ENCODE peak calls at places on chromosome 5, in nine cellular contexts. P is suprapubic skin, F is heart left ventricle, V is HCT116, N is gastrocnemius medialis, G is IMR-90, K is sigmoid colon, B is stomach, Z is transverse colon. O is an unnamed sample.

GRCh38 chr5:154677921-154678320 is 77.3 kb upstream of the LARP1 start:
- DNase-seq in P (no peak), F (no peak), V (no peak), N (peak; percentile 45), G (peak; percentile 19), K (no peak), B (no peak), Z (no peak), O (no peak)

GRCh38 chr5:146344155-146345118 is 5.8 kb downstream of the POU4F3 start:
- DNase-seq in P (no peak), F (no peak), V (no peak), N (no peak), G (no peak), K (no peak), B (no peak), Z (no peak), O (no peak)

GRCh38 chr5:135491552-135492318 is 39.6 kb upstream of the TIFAB start:
- DNase-seq in P (no peak), F (no peak), V (no peak), N (no peak), G (no peak), K (no peak), B (peak; percentile 30), Z (no peak), O (peak; percentile 76)

GRCh38 chr5:73967347-73967746 is 341.4 kb downstream of the ARHGEF28 start:
- DNase-seq in P (no peak), F (no peak), V (no peak), N (no peak), G (peak; percentile 25), K (no peak), B (no peak), Z (no peak), O (no peak)

GRCh38 chr5:68962632-68963484 is 131.0 kb upstream of the SLC30A5 start:
- DNase-seq in P (peak; percentile 83), F (no peak), V (peak; percentile 53), N (peak; percentile 54), G (peak; percentile 52), K (peak; percentile 84), B (peak; percentile 69), Z (peak; percentile 63), O (no peak)

GRCh38 chr5:126686451-126687126 is 85.8 kb downstream of the PHAX start:
- DNase-seq in P (no peak), F (no peak), V (no peak), N (no peak), G (no peak), K (no peak), B (no peak), Z (no peak), O (no peak)

GRCh38 chr5:169667896-169668674 is 31.0 kb downstream of the DOCK2 start:
- DNase-seq in P (no peak), F (no peak), V (no peak), N (no peak), G (peak; percentile 17), K (no peak), B (no peak), Z (no peak), O (no peak)

GRCh38 chr5:172853355-172853975 is 19.4 kb downstream of the ERGIC1 start:
- DNase-seq in P (no peak), F (no peak), V (no peak), N (no peak), G (peak; percentile 73), K (no peak), B (no peak), Z (no peak), O (no peak)

GRCh38 chr5:123156577-123157296 is 67.7 kb downstream of the PRDM6 start:
- DNase-seq in P (no peak), F (no peak), V (no peak), N (no peak), G (peak; percentile 90), K (no peak), B (no peak), Z (no peak), O (no peak)

DNA sequence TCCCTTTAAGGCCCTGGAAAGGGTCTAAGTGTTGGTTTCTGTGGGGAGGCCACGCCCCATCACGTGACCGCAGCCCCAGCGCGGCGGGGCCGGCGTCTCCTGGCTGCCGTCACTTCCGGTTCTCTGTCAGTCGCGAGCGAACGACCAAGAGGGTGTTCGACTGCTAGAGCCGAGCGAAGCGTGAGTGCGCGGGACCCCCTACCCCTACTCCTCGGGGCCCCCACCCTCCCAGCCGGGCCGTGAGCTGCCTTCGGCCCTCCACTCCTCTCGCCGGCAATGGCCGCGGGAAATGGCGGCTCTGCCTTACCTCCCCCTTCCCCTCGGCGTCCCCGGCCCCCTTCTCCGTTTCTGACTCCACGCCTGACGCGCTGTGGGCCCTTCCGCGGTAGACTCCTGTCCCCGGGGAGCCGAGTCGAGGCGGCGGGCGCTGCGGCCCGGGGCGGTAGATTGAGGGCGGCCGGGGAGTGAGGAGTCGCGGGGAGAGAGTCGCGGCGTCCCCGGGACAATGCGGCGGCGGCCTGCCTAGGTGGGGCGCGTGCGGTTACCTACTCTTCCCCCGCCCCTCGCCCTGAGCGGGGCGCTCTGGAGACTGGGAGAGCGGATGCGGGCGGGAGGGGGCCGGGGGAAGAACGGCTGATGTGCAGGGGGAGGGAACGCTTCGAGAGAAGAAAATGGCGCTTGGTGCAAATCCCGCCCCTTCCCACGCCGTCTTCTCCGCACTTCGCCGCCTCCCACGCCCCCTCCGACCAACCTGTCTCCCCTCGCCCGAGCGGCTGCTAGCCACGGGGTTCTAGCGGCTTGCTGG is at the start of gene SUB1:
- DNase-seq in P (peak; percentile 96), F (peak; percentile 96), V (peak; percentile 85), N (peak; percentile 90), G (peak; percentile 90), K (peak; percentile 97), B (peak; percentile 95), Z (peak; percentile 95), O (peak; percentile 97)
- TF ChIP-seq POLR2A in P (peak; percentile 80), F (no peak), V (peak; percentile 78), N (peak; percentile 86), G (peak; percentile 92), K (peak; percentile 59), B (no peak), Z (peak; percentile 87), O (no peak)

DNA sequence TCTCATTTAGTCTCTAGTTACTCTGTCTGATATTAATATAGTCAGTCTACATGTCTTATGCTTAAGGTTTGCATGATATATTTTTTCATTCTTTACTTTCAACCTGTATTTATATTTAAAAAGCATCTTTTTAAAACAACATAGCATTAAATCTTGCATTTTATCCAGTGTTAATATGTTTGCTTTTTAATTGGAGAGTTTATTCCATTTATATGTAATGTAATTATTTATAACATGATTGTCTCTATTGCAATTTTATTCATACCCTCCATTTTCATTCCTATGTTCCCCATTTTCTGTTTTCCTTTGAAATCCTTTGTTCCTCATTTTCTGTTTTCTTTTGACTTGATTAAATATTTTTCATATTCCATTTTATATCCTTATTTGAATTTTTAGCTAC is 13.3 kb downstream of the PCDHB15 start:
- DNase-seq in P (no peak), F (no peak), V (no peak), N (no peak), G (no peak), K (no peak), B (no peak), Z (no peak), O (no peak)
- H3K9me3 ChIP-seq in P (peaks cover 89% of the 10 kb centered on the region), F (peaks cover 100% of the 10 kb centered on the region), V (peaks cover 26% of the 10 kb centered on the region), N (peaks cover 84% of the 10 kb centered on the region), G (peaks cover 40% of the 10 kb centered on the region), K (peaks cover 99% of the 10 kb centered on the region), B (peaks cover 67% of the 10 kb centered on the region), Z (peaks cover 99% of the 10 kb centered on the region), O (peaks cover 97% of the 10 kb centered on the region)

GRCh38 chr5:2747372-2748179 is 3.9 kb downstream of the IRX2 start:
- DNase-seq in P (no peak), F (no peak), V (no peak), N (no peak), G (no peak), K (no peak), B (no peak), Z (no peak), O (peak; percentile 70)

GRCh38 chr5:2746642-2747041 is 4.8 kb downstream of the IRX2 start:
- DNase-seq in P (no peak), F (no peak), V (no peak), N (no peak), G (no peak), K (no peak), B (no peak), Z (no peak), O (no peak)

GRCh38 chr5:2749514-2750025 is 1.9 kb downstream of the IRX2 start:
- DNase-seq in P (no peak), F (no peak), V (no peak), N (no peak), G (no peak), K (no peak), B (no peak), Z (no peak), O (no peak)

GRCh38 chr5:2748841-2749513 is 2.5 kb downstream of the IRX2 start:
- DNase-seq in P (no peak), F (peak; percentile 65), V (no peak), N (no peak), G (no peak), K (no peak), B (no peak), Z (no peak), O (no peak)

DNA sequence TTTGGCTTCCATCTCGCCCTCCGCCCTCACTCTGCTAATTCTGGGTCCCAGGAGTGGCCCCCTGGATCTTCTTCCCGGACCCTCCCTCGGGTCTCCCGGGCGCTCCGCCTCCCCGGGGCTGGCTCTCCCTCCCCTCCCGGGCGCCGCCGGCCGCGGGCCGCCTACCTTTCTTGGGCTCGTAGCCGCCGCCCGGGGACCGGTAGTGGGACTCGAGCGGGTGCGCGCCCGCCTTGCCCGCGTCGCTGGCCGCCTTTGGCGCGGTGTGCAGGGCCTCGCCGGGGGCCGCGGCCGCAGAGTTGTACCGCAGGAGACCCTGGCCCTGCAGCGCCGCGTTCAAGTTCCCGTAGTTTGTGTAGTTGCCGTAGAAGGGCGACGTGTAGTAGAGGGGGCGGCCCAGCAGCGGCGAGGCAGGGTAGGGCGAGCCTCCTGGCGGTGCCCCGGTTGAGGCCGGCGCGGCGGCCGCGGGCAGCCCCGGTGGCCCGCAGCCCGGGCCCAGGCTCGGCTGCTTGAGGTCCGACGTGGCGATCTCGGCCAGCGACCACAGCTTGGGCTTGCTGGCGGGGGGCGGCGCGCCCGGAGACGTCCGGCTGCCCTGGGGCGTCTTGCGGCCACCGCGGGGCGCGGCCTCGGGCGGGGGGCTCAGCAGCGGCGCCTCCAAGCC is 3.2 kb downstream of the IRX2 start:
- DNase-seq in P (no peak), F (no peak), V (no peak), N (no peak), G (no peak), K (no peak), B (no peak), Z (no peak), O (no peak)
- H3K4me3 ChIP-seq in P (peak overlapping the region; percentile 83), F (no peak overlapping the region), V (no peak overlapping the region), N (no peak overlapping the region), G (no peak overlapping the region), K (no peak overlapping the region), B (peak overlapping the region; percentile 54), Z (no peak overlapping the region), O (peak overlapping the region; percentile 57)

GRCh38 chr5:139197710-139198669 is at the start of gene SIL1:
- DNase-seq in P (peak; percentile 95), F (peak; percentile 99), V (peak; percentile 82), N (peak; percentile 97), G (peak; percentile 93), K (peak; percentile 98), B (peak; percentile 98), Z (peak; percentile 98), O (peak; percentile 97)
- TF ChIP-seq POLR2A in P (peak; percentile 91), F (peak; percentile 58), V (peak; percentile 83), N (peak; percentile 99), G (peak; percentile 97), K (peak; percentile 80), B (no peak), Z (peak; percentile 87), O (peak; percentile 94)

DNA sequence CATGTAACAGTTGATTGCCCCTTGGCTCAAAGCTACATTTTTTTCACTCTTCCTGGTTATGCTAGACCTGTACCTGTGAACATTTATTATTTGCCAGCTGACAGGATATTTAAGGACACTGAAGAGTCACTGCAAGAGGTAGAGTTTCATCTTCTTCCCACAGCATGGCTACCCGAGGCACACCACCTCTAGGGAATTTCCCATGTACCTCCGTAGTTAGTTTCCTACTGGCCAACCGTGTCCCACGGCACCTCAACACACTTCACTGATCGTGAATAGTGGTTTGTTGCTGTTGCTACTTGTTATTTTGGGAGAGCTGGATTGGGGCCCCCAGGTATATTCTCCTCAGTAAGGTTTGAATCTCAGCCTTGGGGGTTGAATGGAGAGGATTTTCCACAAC is 648.6 kb downstream of the SEMA5A start:
- DNase-seq in P (no peak), F (no peak), V (no peak), N (no peak), G (no peak), K (no peak), B (no peak), Z (no peak), O (no peak)
- H3K9me3 ChIP-seq in P (no peaks in the 10 kb centered on the region), F (no peaks in the 10 kb centered on the region), V (peaks cover 10% of the 10 kb centered on the region), N (no peaks in the 10 kb centered on the region), G (no peaks in the 10 kb centered on the region), K (no peaks in the 10 kb centered on the region), B (no peaks in the 10 kb centered on the region), Z (no peaks in the 10 kb centered on the region), O (no peaks in the 10 kb centered on the region)